ENCODE peak calls at places on chromosomes 4 and X, in four cellular contexts. E, O, H and I are unnamed samples.

GRCh38 chrX:109783712-109784109 is 50.7 kb upstream of the ACSL4 start:
- DNase-seq in E (no peak), O (peak), H (no peak), I (no peak)

GRCh38 chr4:55184600-55185523 is 59.5 kb upstream of the KDR start:
- DNase-seq in E (no peak), O (peak), H (no peak), I (peak)

GRCh38 chr4:40057540-40058091 is 966 bp downstream of the N4BP2 start:
- DNase-seq in E (peak), O (peak), H (peak), I (peak)

GRCh38 chrX:68599256-68600152 is 48.0 kb upstream of the STARD8 start:
- DNase-seq in E (no peak), O (no peak), H (no peak), I (no peak)

GRCh38 chrX:100874240-100874798 is at the start of gene NOX1:
- DNase-seq in E (no peak), O (no peak), H (no peak), I (no peak)

GRCh38 chr4:26568446-26568994 is 15.4 kb upstream of the TBC1D19 start:
- DNase-seq in E (no peak), O (no peak), H (no peak), I (no peak)

GRCh38 chrX:111005151-111005550 is 90.8 kb upstream of the PAK3 start:
- DNase-seq in E (no peak), O (no peak), H (no peak), I (no peak)

GRCh38 chr4:8387194-8387593 is 53.3 kb downstream of the ACOX3 start:
- DNase-seq in E (no peak), O (no peak), H (no peak), I (no peak)

GRCh38 chr4:89661490-89661889 is 175.5 kb downstream of the SNCA start:
- DNase-seq in E (no peak), O (no peak), H (no peak), I (no peak)

GRCh38 chr4:7279902-7280301 is 87.6 kb downstream of the SORCS2 start:
- DNase-seq in E (no peak), O (no peak), H (no peak), I (no peak)

GRCh38 chr4:129362685-129363274 is 266.8 kb downstream of the C4orf33 start:
- DNase-seq in E (peak), O (peak), H (peak), I (peak)

GRCh38 chrX:16185725-16186136 is 18.4 kb downstream of the MAGEB17 start:
- DNase-seq in E (no peak), O (no peak), H (no peak), I (no peak)

GRCh38 chr4:26094076-26094475 is 180.1 kb downstream of the SMIM20 start:
- DNase-seq in E (no peak), O (no peak), H (no peak), I (no peak)

GRCh38 chrX:149937881-149938426 is 337 bp downstream of the EOLA2 start:
- DNase-seq in E (no peak), O (peak), H (no peak), I (no peak)

GRCh38 chr4:3707423-3708102 is 58.6 kb upstream of the ADRA2C start:
- DNase-seq in E (no peak), O (no peak), H (no peak), I (no peak)

GRCh38 chr4:81353861-81354260 is 117.8 kb downstream of the RASGEF1B start:
- DNase-seq in E (no peak), O (no peak), H (no peak), I (no peak)

GRCh38 chrX:14865201-14865600 is 7.7 kb downstream of the FANCB start:
- DNase-seq in E (no peak), O (no peak), H (no peak), I (no peak)

GRCh38 chr4:75889537-75890199 is 12.6 kb downstream of the PPEF2 start:
- DNase-seq in E (no peak), O (no peak), H (no peak), I (no peak)